ENCODE peak calls at places on chromosome 18, in five cellular contexts. One of them, this sample, is unnamed. For H3K4me1, the result is how much of the 10 kb centered on the place peaks cover.

GRCh38 chr18:78965917-78966878 is 13.4 kb upstream of the SALL3 start:
- DNase-seq in HCT116: no peak
- DNase-seq in left lung: no peak
- DNase-seq in GM23248: no peak
- DNase-seq in endodermal cell: no peak
- DNase-seq in this sample: no peak

GRCh38 chr18:5266721-5267120 is 28.8 kb downstream of the ZBTB14 start:
- DNase-seq in endodermal cell: no peak
- DNase-seq in GM23248: no peak
- DNase-seq in left lung: no peak
- DNase-seq in HCT116: no peak
- DNase-seq in this sample: no peak

GRCh38 chr18:79911009-79911870 is 40.2 kb downstream of the SLC66A2 start:
- DNase-seq in left lung: peak
- DNase-seq in GM23248: no peak
- DNase-seq in HCT116: no peak
- DNase-seq in endodermal cell: peak
- DNase-seq in this sample: no peak

GRCh38 chr18:12422936-12423335 is 15.2 kb downstream of the PRELID3A start:
- DNase-seq in endodermal cell: peak
- DNase-seq in GM23248: no peak
- DNase-seq in left lung: no peak
- DNase-seq in HCT116: no peak
- DNase-seq in this sample: no peak

GRCh38 chr18:26455639-26456038 is 92.7 kb downstream of the KCTD1 start:
- DNase-seq in left lung: no peak
- DNase-seq in GM23248: no peak
- DNase-seq in endodermal cell: no peak
- DNase-seq in HCT116: no peak
- DNase-seq in this sample: no peak

GRCh38 chr18:44051088-44051487 is 629.6 kb upstream of the SETBP1 start:
- DNase-seq in endodermal cell: no peak
- DNase-seq in GM23248: no peak
- DNase-seq in left lung: no peak
- DNase-seq in HCT116: no peak
- DNase-seq in this sample: no peak

GRCh38 chr18:79523738-79524180 is 128.0 kb downstream of the NFATC1 start:
- DNase-seq in endodermal cell: no peak
- DNase-seq in left lung: no peak
- DNase-seq in GM23248: no peak
- DNase-seq in HCT116: no peak
- DNase-seq in this sample: no peak

GRCh38 chr18:77131652-77132368 is 773 bp downstream of the MBP start:
- DNase-seq in HCT116: no peak
- DNase-seq in left lung: peak
- DNase-seq in endodermal cell: peak
- DNase-seq in GM23248: peak
- DNase-seq in this sample: peak

GRCh38 chr18:36333418-36333817 is 35.9 kb downstream of the FHOD3 start:
- DNase-seq in left lung: no peak
- DNase-seq in HCT116: no peak
- DNase-seq in GM23248: peak
- DNase-seq in endodermal cell: no peak
- DNase-seq in this sample: no peak

GRCh38 chr18:10417679-10418078 is 36.8 kb upstream of the APCDD1 start:
- DNase-seq in endodermal cell: no peak
- DNase-seq in GM23248: no peak
- DNase-seq in HCT116: no peak
- DNase-seq in left lung: no peak
- DNase-seq in this sample: no peak

GRCh38 chr18:55248497-55248896 is 289.2 kb upstream of the CCDC68 start:
- DNase-seq in GM23248: no peak
- DNase-seq in left lung: no peak
- DNase-seq in HCT116: no peak
- DNase-seq in endodermal cell: no peak
- DNase-seq in this sample: no peak
- H3K4me1 ChIP-seq in GM23248: half or more
- H3K4me1 ChIP-seq in left lung: under half
- H3K4me1 ChIP-seq in HCT116: under half
- H3K4me1 ChIP-seq in endodermal cell: under half
- H3K4me1 ChIP-seq in this sample: under half

DNA sequence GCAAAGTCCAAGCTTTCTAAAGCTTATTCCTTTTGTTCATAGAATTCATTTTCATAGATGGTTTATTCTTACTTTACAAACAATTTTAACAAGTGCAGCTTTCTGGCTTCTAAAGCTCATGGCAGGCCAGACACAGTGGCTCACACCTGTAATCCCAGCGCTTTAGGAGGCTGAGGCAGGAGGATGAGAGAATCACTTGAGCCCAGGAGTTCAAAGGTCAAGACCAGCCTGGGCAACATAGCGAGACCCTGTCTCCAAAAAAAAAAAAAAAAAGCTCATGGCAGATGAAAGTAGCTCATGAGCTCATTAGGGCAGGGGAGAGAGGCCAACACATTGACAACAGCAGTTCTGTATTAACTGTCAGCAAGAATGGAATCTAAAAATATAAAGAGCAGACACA is 28.1 kb upstream of the NPC1 start:
- DNase-seq in GM23248: no peak
- DNase-seq in left lung: no peak
- DNase-seq in HCT116: no peak
- DNase-seq in endodermal cell: no peak
- DNase-seq in this sample: no peak
- H3K4me1 ChIP-seq in GM23248: under half
- H3K4me1 ChIP-seq in left lung: under half
- H3K4me1 ChIP-seq in HCT116: under half
- H3K4me1 ChIP-seq in endodermal cell: under half
- H3K4me1 ChIP-seq in this sample: under half

DNA sequence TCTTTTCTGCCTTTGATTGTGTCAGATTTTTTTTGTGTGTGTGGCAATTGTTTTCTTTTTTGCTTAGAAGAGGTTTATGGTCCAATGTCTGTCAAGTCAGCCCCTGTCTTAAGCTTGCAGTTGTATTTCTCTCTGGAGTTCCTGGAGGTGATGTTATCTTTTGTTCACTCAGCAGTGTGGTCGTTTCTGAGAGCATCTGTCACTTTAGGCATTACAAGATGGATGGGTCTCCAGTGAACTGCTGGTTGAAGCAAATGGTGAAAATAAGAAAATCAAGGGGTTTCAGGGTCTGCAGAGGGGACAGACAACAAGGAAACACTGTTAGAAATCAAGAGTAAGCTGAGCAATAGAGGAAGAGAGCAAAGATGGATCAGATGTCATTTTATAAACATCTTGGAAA is 121.4 kb downstream of the GREB1L start:
- DNase-seq in left lung: no peak
- DNase-seq in HCT116: no peak
- DNase-seq in endodermal cell: no peak
- DNase-seq in GM23248: no peak
- DNase-seq in this sample: no peak
- H3K4me1 ChIP-seq in left lung: under half
- H3K4me1 ChIP-seq in HCT116: under half
- H3K4me1 ChIP-seq in endodermal cell: under half
- H3K4me1 ChIP-seq in GM23248: under half
- H3K4me1 ChIP-seq in this sample: under half

DNA sequence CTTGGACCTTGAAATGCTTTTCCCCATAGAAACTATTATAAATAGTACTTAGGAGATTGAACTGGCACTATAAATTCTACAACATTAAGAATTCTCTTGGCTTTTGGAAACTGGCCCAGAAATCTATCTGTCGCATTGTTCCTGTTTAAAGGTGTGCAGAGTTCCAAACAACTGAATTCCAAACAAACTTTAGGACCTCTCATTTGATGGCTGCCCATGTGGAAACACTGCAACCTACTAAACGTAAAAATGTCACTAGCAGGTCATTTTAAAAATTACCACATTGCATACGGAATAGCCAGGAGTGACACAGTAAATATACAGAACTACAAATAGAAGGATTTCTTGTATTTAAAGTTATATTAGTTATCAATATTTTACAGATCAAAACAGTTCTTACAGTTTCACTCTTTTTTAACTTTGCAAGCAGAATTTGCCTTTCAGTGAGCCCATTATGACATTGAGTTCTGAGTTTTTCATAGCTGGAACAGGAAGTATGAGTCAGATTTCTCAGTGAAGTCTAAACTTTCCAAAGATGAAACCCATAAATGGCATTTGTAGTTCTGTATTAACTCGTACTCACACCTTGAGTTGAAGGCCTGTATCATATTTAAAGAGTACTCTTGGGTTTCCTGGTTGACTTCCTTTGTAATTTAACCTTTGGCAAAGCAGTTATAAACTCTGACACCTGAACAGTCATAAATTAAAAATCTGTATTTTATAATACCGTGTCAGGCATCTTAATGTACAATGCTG is 142.3 kb upstream of the BOD1L2 start:
- DNase-seq in endodermal cell: no peak
- DNase-seq in GM23248: peak
- DNase-seq in HCT116: no peak
- DNase-seq in left lung: no peak
- DNase-seq in this sample: peak
- H3K4me1 ChIP-seq in endodermal cell: under half
- H3K4me1 ChIP-seq in GM23248: under half
- H3K4me1 ChIP-seq in HCT116: under half
- H3K4me1 ChIP-seq in left lung: under half
- H3K4me1 ChIP-seq in this sample: under half

GRCh38 chr18:50154420-50154819 is 40.5 kb downstream of the MYO5B start:
- DNase-seq in left lung: no peak
- DNase-seq in endodermal cell: no peak
- DNase-seq in GM23248: no peak
- DNase-seq in HCT116: no peak
- DNase-seq in this sample: no peak
- H3K4me1 ChIP-seq in left lung: under half
- H3K4me1 ChIP-seq in endodermal cell: under half
- H3K4me1 ChIP-seq in GM23248: under half
- H3K4me1 ChIP-seq in HCT116: under half
- H3K4me1 ChIP-seq in this sample: under half